ENCODE peak calls at places on chromosome 12, in five cellular contexts. J is hepatocyte, A is heart right ventricle, P is neural progenitor cell, E is ascending aorta. L is an unnamed sample.
A peak's percentile ranks its signal among the peaks of the same experiment; 100 is the strongest.

GRCh38 chr12:129750426-129750825 is 153.4 kb downstream of the TMEM132D start:
- DNase-seq in J (no peak), A (no peak), P (no peak), E (no peak), L (no peak)

GRCh38 chr12:57085999-57086950 is 2.6 kb upstream of the NAB2 start:
- DNase-seq in J (peak; percentile 90), A (peak; percentile 71), P (peak; percentile 90), E (peak; percentile 83), L (peak; percentile 87)

GRCh38 chr12:43858096-43858495 is 22.2 kb downstream of the TMEM117 start:
- DNase-seq in J (no peak), A (no peak), P (no peak), E (no peak), L (no peak)

GRCh38 chr12:131384544-131384855 is 326.4 kb upstream of the SFSWAP start:
- DNase-seq in J (no peak), A (no peak), P (no peak), E (peak; percentile 40), L (no peak)

GRCh38 chr12:120687570-120688289 is 781 bp downstream of the MLEC start:
- DNase-seq in J (peak; percentile 54), A (no peak), P (peak; percentile 62), E (no peak), L (peak; percentile 66)

GRCh38 chr12:30980886-30981662 is 54.5 kb downstream of the TSPAN11 start:
- DNase-seq in J (no peak), A (no peak), P (no peak), E (no peak), L (no peak)

GRCh38 chr12:99907210-99907609 is 77.5 kb downstream of the ANKS1B start:
- DNase-seq in J (no peak), A (no peak), P (no peak), E (no peak), L (no peak)

GRCh38 chr12:58105225-58106119 is 164.1 kb downstream of the ATP23 start:
- DNase-seq in J (no peak), A (no peak), P (no peak), E (no peak), L (no peak)

GRCh38 chr12:75766263-75767160 is 255.1 kb upstream of the KRR1 start:
- DNase-seq in J (no peak), A (no peak), P (no peak), E (no peak), L (no peak)

GRCh38 chr12:93002278-93003054 is 73.4 kb upstream of the EEA1 start:
- DNase-seq in J (no peak), A (no peak), P (no peak), E (peak; percentile 75), L (no peak)

GRCh38 chr12:88889326-88890110 is 309.2 kb upstream of the KITLG start:
- DNase-seq in J (no peak), A (no peak), P (no peak), E (no peak), L (no peak)

GRCh38 chr12:114625294-114625851 is 58.6 kb downstream of the TBX3 start:
- DNase-seq in J (peak; percentile 87), A (no peak), P (peak; percentile 83), E (no peak), L (no peak)

GRCh38 chr12:32702470-32702869 is 23.4 kb downstream of the DNM1L start:
- DNase-seq in J (no peak), A (no peak), P (no peak), E (no peak), L (no peak)

GRCh38 chr12:2198088-2198501 is 145.3 kb downstream of the CACNA1C start:
- DNase-seq in J (peak; percentile 69), A (no peak), P (peak; percentile 61), E (no peak), L (no peak)

GRCh38 chr12:89421093-89421835 is 69.0 kb upstream of the DUSP6 start:
- DNase-seq in J (no peak), A (no peak), P (no peak), E (no peak), L (no peak)

GRCh38 chr12:15546102-15546701 is 223.9 kb downstream of the PTPRO start:
- DNase-seq in J (no peak), A (no peak), P (no peak), E (no peak), L (no peak)

GRCh38 chr12:90102957-90103652 is 394.5 kb upstream of the ATP2B1 start:
- DNase-seq in J (peak; percentile 45), A (no peak), P (peak; percentile 49), E (no peak), L (no peak)

GRCh38 chr12:62865090-62865489 is 69.9 kb downstream of the PPM1H start:
- DNase-seq in J (no peak), A (no peak), P (no peak), E (no peak), L (no peak)

GRCh38 chr12:110279976-110280783 is 867 bp upstream of the ATP2A2 start:
- DNase-seq in J (peak; percentile 68), A (peak; percentile 63), P (peak; percentile 27), E (peak; percentile 81), L (no peak)

GRCh38 chr12:108518716-108519496 is 3.8 kb downstream of the FICD start:
- DNase-seq in J (no peak), A (no peak), P (no peak), E (peak; percentile 58), L (no peak)

GRCh38 chr12:29609431-29610215 is 112.1 kb upstream of the OVCH1 start:
- DNase-seq in J (no peak), A (no peak), P (no peak), E (no peak), L (no peak)

GRCh38 chr12:69497308-69498026 is 27.3 kb downstream of the FRS2 start:
- DNase-seq in J (no peak), A (no peak), P (no peak), E (no peak), L (no peak)

GRCh38 chr12:19575307-19576243 is 136.3 kb downstream of the AEBP2 start:
- DNase-seq in J (peak; percentile 38), A (no peak), P (no peak), E (no peak), L (no peak)

GRCh38 chr12:120905856-120906384 is 1.8 kb upstream of the SPPL3 start:
- DNase-seq in J (no peak), A (no peak), P (no peak), E (no peak), L (no peak)

DNA sequence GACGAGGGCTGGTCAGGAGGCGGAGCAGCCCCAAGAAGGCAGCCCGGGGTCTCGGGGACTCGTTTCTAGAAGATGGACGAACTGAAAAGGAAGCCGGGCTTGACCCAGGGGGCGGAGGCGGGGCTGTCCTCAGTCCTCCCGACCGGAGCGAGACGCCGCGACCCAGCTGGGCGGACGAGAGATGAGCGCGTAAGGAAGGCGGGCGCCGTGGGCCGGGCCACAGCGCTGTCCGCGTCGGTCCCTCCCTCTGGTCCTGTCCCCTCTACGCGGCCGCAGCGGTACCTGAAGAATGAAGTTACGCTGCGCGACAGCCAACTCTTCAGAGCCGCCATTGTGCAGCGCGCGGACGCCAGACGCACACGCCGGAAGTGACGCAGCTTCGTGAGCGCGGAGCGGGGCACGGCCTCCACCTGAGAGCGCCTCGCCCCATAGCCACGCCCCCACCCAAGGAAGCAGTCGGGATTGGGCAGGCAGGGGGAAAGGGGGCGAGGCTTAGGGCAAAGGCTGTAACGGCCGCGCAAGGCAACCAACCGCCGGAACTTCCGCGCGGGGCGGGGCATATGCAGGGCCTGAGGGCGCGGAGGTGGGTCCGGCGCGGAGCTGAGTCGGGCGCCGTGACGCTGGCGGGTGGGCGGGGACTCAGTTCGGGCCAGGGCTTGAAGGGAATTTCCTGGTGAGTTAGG is at the start of gene DIABLO:
- DNase-seq in J (peak; percentile 100), A (peak; percentile 100), P (peak; percentile 100), E (peak; percentile 100), L (peak; percentile 100)
- H3K36me3 ChIP-seq in J (no peaks in the 10 kb centered on the region), A (peaks cover 28% of the 10 kb centered on the region), P (peaks cover 9% of the 10 kb centered on the region), E (peaks cover 26% of the 10 kb centered on the region), L (peaks cover 36% of the 10 kb centered on the region)

GRCh38 chr12:123748661-123749060 is 13.4 kb upstream of the DNAH10 start:
- DNase-seq in J (no peak), A (no peak), P (no peak), E (no peak), L (no peak)
- H3K36me3 ChIP-seq in J (no peaks in the 10 kb centered on the region), A (peaks cover 43% of the 10 kb centered on the region), P (peaks cover 4% of the 10 kb centered on the region), E (peaks cover 35% of the 10 kb centered on the region), L (peaks cover 68% of the 10 kb centered on the region)

DNA sequence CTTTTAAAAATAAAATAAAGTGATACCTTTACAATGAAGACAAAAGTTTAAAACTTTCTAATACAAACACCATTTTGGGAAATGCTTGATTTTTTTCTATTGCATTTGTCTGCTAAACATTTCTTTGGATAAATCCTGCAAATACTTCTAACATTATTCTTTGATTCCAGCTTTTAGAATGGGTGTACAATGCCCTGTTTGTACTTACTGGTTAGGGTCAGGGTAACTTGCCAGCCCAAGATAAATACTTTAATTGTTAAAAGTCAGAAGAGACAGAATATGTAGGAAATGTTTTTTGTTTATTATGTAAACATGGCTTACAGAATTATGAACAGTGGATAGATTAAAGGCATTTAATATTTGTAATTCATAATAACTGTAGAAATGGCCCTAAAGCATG is 60.5 kb downstream of the WASHC4 start:
- DNase-seq in J (no peak), A (no peak), P (no peak), E (no peak), L (no peak)
- H3K36me3 ChIP-seq in J (no peaks in the 10 kb centered on the region), A (peaks cover 50% of the 10 kb centered on the region), P (peaks cover 24% of the 10 kb centered on the region), E (peaks cover 46% of the 10 kb centered on the region), L (peaks cover 99% of the 10 kb centered on the region)

GRCh38 chr12:104303538-104304151 is at the start of gene EID3:
- DNase-seq in J (peak; percentile 91), A (peak; percentile 93), P (peak; percentile 84), E (peak; percentile 93), L (peak; percentile 94)
- H3K36me3 ChIP-seq in J (no peaks in the 10 kb centered on the region), A (no peaks in the 10 kb centered on the region), P (no peaks in the 10 kb centered on the region), E (peaks cover 12% of the 10 kb centered on the region), L (peaks cover 27% of the 10 kb centered on the region)

GRCh38 chr12:101743724-101744472 is 4.6 kb upstream of the SYCP3 start:
- DNase-seq in J (no peak), A (no peak), P (peak; percentile 4), E (no peak), L (no peak)
- H3K36me3 ChIP-seq in J (no peaks in the 10 kb centered on the region), A (peaks cover 29% of the 10 kb centered on the region), P (no peaks in the 10 kb centered on the region), E (peaks cover 19% of the 10 kb centered on the region), L (peaks cover 68% of the 10 kb centered on the region)

DNA sequence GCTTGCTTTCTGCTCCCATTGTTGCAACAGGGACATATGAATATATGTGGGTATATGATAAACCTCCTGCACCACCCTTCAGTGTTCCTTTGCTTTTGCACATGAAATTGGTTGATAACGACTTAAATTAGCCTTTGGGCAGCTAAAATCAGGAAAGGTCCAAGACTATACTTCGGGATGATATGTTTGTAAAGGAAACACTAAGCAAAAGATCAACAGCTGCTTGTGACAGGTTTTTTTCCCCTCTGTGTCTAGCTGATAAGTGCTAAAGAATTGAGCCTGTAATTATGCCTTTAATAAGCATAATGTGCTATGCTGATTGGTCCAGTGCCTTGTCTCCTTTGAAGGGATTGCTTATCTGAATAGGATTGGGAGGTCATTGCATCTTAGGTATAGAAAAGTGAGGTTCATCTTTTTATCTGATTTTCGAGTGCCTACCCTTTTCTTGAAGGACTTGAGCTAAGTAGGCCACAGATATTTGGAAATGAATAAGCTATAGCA is 59.4 kb downstream of the PPHLN1 start:
- DNase-seq in J (no peak), A (no peak), P (no peak), E (no peak), L (no peak)
- H3K36me3 ChIP-seq in J (no peaks in the 10 kb centered on the region), A (peaks cover 3% of the 10 kb centered on the region), P (no peaks in the 10 kb centered on the region), E (peaks cover 10% of the 10 kb centered on the region), L (peaks cover 18% of the 10 kb centered on the region)

GRCh38 chr12:54246011-54246641 is 33.8 kb downstream of the CBX5 start:
- DNase-seq in J (no peak), A (no peak), P (no peak), E (no peak), L (no peak)
- H3K36me3 ChIP-seq in J (no peaks in the 10 kb centered on the region), A (peaks cover 26% of the 10 kb centered on the region), P (peaks cover 35% of the 10 kb centered on the region), E (peaks cover 43% of the 10 kb centered on the region), L (peaks cover 69% of the 10 kb centered on the region)

L was measured in upper lobe of right lung.